ENCODE peak calls at places on chromosomes 5 and 9, in five cellular contexts. Z, J, L, S and Q are unnamed samples.

GRCh38 chr9:90156318-90156717 is 486.3 kb downstream of the DIRAS2 start:
- DNase-seq in S (no peak), L (no peak), J (no peak), Z (no peak), Q (no peak)

GRCh38 chr5:55108651-55109050 is 6.2 kb downstream of the GZMA start:
- DNase-seq in L (no peak), Z (no peak), S (no peak), J (no peak), Q (no peak)

GRCh38 chr9:131483319-131484050 is 19.2 kb upstream of the POMT1 start:
- DNase-seq in L (no peak), J (no peak), S (no peak), Z (no peak), Q (no peak)

GRCh38 chr9:91659529-91660294 is 236.1 kb upstream of the NFIL3 start:
- DNase-seq in L (no peak), J (peak), S (no peak), Z (peak), Q (peak)

GRCh38 chr5:147393866-147394265 is 116.0 kb downstream of the DPYSL3 start:
- DNase-seq in J (peak), Z (no peak), L (no peak), S (no peak), Q (no peak)

GRCh38 chr5:133825631-133826289 is 142.7 kb downstream of the C5orf15 start:
- DNase-seq in L (no peak), J (no peak), S (no peak), Z (no peak), Q (peak)

GRCh38 chr9:90805006-90805993 is 3.7 kb downstream of the SYK start:
- DNase-seq in J (no peak), S (no peak), L (no peak), Z (no peak), Q (no peak)

GRCh38 chr9:92425578-92425977 is 1.3 kb upstream of the OMD start:
- DNase-seq in J (no peak), L (no peak), Z (peak), S (no peak), Q (no peak)

GRCh38 chr9:28318515-28318914 is 745.2 kb upstream of the C9orf72 start:
- DNase-seq in L (no peak), J (no peak), Z (no peak), S (no peak), Q (no peak)

GRCh38 chr5:178496661-178497060 is 93.5 kb downstream of the COL23A1 start:
- DNase-seq in S (no peak), J (no peak), Z (no peak), L (no peak), Q (no peak)

GRCh38 chr9:23841304-23841703 is 15.3 kb upstream of the ELAVL2 start:
- DNase-seq in S (no peak), L (no peak), Z (no peak), J (no peak), Q (no peak)

DNA sequence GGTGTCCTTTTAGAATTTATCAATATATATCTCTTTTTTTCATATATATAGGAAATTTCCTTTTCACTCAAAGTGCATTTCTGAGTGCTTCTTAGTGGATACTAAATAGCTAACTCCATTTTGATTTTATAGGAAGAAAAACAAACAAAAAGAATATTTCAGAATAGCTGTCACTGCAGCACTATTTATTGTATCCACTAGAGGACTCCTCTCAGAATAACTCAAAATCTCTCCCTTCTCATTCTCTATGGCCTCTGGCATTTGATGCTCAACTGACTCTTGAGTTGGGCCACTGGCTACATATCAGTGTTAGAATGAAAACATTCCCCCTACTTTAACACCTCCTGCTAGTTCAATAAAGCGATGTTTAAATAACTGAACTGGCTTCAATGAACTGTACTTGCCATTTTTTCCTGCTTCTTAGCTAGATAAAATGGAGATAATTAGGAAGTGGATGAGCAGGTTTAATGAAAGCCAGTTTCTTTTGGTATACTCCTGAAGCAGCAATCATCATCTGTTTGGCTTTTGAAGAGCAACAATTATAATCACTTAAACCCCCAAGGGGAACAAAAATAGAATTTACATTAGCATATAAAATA is 16.6 kb upstream of the ELAVL2 start:
- DNase-seq in J (no peak), S (no peak), Z (no peak), L (no peak), Q (no peak)
- TF ChIP-seq CTCF in J (peak), S (no peak), Z (no peak), L (no peak), Q (no peak)

DNA sequence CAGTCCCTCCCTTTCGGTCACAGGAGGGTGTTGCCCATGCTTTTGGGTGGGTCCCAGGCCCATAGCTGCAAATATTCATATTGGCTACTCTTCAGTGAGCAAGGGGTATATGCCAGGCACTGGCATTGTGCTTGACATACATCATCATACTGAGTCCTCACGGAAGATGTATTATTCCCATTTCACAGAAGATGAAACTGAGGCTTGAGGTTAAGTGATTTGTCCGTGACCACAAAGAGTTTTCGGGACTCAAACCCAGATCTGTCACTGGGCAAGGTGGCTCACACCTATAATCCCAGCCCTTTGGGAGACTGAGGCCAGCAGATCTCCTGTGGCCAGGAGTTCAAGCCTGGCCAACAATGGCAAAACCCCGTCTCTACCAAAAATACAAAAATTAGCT is 6.5 kb upstream of the FGFR4 start:
- DNase-seq in L (no peak), Z (no peak), J (no peak), S (no peak), Q (no peak)
- TF ChIP-seq CTCF in L (no peak), Z (no peak), J (no peak), S (no peak), Q (no peak)

DNA sequence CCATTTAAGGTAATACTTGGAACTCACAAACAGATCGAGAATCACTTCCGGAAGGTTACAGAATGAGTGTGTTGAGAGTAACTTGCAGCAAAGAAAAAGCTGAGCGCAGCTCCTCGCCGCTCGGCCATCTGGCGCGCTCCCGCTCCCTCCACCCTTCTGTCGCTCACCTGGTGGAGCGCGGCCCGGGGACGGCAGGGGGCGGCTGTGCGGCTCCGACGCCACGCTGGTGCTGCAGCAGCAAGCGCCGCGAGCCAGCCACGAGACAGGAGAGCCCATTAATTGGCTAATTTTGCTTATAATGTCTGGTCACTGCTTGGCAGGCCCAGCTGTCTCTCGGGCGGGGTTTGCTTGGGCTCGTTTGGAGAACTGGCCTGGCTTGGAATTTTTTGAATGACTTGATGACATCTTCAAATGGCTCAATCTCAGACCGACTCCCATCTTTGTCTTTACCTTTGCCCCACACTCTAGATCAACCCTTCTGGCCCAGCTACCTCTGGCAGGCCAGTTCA is 601.8 kb downstream of the CCDC171 start:
- DNase-seq in Z (no peak), J (peak), L (no peak), S (peak), Q (peak)
- TF ChIP-seq CTCF in Z (peak), J (peak), L (no peak), S (no peak), Q (peak)

GRCh38 chr9:14347408-14348224 is 33.7 kb upstream of the NFIB start:
- DNase-seq in S (no peak), Z (peak), J (peak), L (peak), Q (no peak)
- TF ChIP-seq CTCF in S (no peak), Z (no peak), J (no peak), L (no peak), Q (no peak)

DNA sequence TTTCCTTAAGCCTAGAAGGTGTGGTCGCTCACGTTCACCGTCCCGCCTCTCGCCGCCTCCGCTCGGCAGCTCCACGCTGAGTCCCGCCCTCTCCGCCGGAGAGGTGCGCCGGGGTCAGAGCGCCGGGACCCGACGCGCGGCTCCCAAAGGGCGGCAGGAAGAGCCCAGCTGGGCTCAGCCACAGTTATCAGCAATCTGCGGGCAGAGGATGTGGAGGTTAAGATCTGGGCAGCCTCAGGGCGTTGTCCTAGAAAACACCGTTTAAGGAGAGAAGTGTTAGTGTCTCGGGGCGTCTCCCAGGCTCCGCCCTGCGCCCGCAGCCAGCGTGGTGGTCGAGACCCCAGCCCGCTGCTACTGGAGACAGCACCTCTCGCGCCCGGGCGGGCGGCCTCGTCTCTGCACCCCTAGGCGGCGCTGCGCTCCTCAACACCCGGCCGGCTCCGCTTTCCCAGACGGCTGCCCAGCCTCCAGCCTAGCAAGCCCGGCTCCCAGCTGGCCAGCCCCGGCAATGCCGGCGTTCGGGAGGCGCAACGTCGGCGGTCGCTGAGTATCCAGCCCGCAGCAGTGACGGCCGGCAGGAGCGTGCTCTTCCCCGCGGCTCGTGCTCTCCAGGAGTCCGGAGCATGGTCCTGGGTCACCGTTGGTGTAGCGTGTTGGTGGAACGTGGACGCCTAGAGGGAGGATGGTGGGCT is at the start of gene PCDHAC1:
- DNase-seq in S (peak), Z (peak), L (peak), J (peak), Q (peak)
- TF ChIP-seq CTCF in S (peak), Z (peak), L (peak), J (peak), Q (peak)

DNA sequence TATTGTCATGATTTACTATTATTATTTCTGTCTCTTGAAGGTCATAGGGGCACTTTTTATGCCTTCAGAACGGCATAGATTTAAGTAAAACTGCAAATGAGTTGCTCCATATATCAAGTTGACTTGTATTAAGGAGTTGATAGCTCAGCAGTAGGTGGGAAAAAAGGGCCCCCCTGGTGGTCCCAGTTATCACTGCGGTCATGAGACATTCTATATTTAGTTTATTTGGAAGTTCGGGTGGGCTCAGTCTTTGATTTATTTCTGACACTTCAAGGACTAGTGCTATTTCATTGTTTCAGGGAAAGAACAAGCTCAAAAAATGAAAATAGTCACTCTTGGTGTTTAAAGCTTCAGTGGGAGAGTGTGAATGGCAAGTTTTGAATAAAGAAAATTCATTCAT is 159.3 kb downstream of the SLC24A2 start:
- DNase-seq in J (peak), L (no peak), S (no peak), Z (no peak), Q (peak)
- TF ChIP-seq CTCF in J (peak), L (no peak), S (no peak), Z (peak), Q (no peak)

GRCh38 chr5:84088996-84089395 is 295.7 kb downstream of the EDIL3 start:
- DNase-seq in Z (peak), J (no peak), S (no peak), L (no peak), Q (no peak)
- TF ChIP-seq CTCF in Z (peak), J (no peak), S (no peak), L (no peak), Q (no peak)